ENCODE peak calls at places on chromosome 4, in six cellular contexts. T, D, Z, C, Y and L are unnamed samples.

GRCh38 chr4:69167300-69167699 is 47.2 kb downstream of the UGT2B11 start:
- DNase-seq in T (no peak), D (no peak), Z (no peak), C (no peak), Y (no peak), L (peak; percentile 16)

GRCh38 chr4:73080789-73081188 is 11.3 kb upstream of the COX18 start:
- DNase-seq in T (no peak), D (no peak), Z (peak; percentile 37), C (no peak), Y (no peak), L (no peak)

GRCh38 chr4:34649716-34650115 is 1594.6 kb downstream of the ARAP2 start:
- DNase-seq in T (no peak), D (no peak), Z (no peak), C (no peak), Y (no peak), L (no peak)

GRCh38 chr4:107736924-107737448 is 17.0 kb upstream of the PAPSS1 start:
- DNase-seq in T (peak; percentile 66), D (peak; percentile 69), Z (peak; percentile 45), C (peak; percentile 69), Y (no peak), L (peak; percentile 31)

GRCh38 chr4:4914965-4915845 is 55.7 kb downstream of the MSX1 start:
- DNase-seq in T (no peak), D (no peak), Z (no peak), C (no peak), Y (no peak), L (no peak)

GRCh38 chr4:6008092-6008551 is 10.1 kb downstream of the C4orf50 start:
- DNase-seq in T (peak; percentile 67), D (no peak), Z (no peak), C (peak; percentile 36), Y (no peak), L (peak; percentile 31)

GRCh38 chr4:138414202-138414601 is 172.1 kb upstream of the SLC7A11 start:
- DNase-seq in T (no peak), D (no peak), Z (no peak), C (no peak), Y (no peak), L (no peak)

GRCh38 chr4:99383833-99384392 is 31.4 kb upstream of the ADH1C start:
- DNase-seq in T (no peak), D (no peak), Z (no peak), C (no peak), Y (no peak), L (no peak)

GRCh38 chr4:137638934-137639333 is 106.6 kb upstream of the PCDH18 start:
- DNase-seq in T (no peak), D (no peak), Z (no peak), C (no peak), Y (no peak), L (no peak)

GRCh38 chr4:170243662-170244288 is 154.0 kb upstream of the AADAT start:
- DNase-seq in T (no peak), D (no peak), Z (no peak), C (no peak), Y (no peak), L (no peak)

GRCh38 chr4:28686618-28687017 is 1826.0 kb downstream of the STIM2 start:
- DNase-seq in T (peak; percentile 62), D (peak; percentile 8), Z (peak; percentile 19), C (peak; percentile 10), Y (no peak), L (peak; percentile 3)

GRCh38 chr4:2432991-2433530 is 14.3 kb downstream of the CFAP99 start:
- DNase-seq in T (no peak), D (no peak), Z (no peak), C (peak; percentile 64), Y (no peak), L (no peak)

DNA sequence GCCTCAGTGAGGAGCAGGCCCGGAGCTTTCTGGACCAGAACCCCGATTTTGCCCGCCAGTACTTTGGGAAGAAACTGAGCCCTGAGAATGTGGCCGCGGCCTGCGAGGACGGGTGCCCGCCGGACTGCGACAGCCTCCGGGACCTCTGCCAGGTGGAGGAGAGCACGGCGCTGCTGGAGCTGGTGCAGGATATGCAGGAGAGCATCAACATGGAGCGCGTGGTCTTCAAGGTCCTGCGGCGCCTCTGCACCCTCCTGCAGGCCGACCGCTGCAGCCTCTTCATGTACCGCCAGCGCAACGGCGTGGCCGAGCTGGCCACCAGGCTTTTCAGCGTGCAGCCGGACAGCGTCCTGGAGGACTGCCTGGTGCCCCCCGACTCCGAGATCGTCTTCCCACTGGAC is 258 bp downstream of the PDE6B start:
- DNase-seq in T (no peak), D (no peak), Z (no peak), C (no peak), Y (no peak), L (no peak)
- TF ChIP-seq CHD2 in T (no peak), D (no peak), Z (no peak), C (no peak), Y (no peak), L (no peak)

GRCh38 chr4:791866-792630 is 33.9 kb downstream of the CPLX1 start:
- DNase-seq in T (no peak), D (no peak), Z (no peak), C (peak; percentile 54), Y (no peak), L (no peak)
- TF ChIP-seq CHD2 in T (no peak), D (no peak), Z (no peak), C (no peak), Y (no peak), L (no peak)

GRCh38 chr4:185202984-185203379 is 818 bp downstream of the CFAP97 start:
- DNase-seq in T (no peak), D (no peak), Z (no peak), C (no peak), Y (no peak), L (no peak)

GRCh38 chr4:185203380-185204237 is at the start of gene CFAP97:
- DNase-seq in T (peak; percentile 68), D (peak; percentile 65), Z (peak; percentile 94), C (peak; percentile 85), Y (no peak), L (peak; percentile 73)

GRCh38 chr4:185205697-185206342 is 2.0 kb upstream of the CFAP97 start:
- DNase-seq in T (no peak), D (no peak), Z (no peak), C (no peak), Y (no peak), L (no peak)

GRCh38 chr4:185204238-185204910 is 574 bp upstream of the CFAP97 start:
- DNase-seq in T (no peak), D (no peak), Z (no peak), C (no peak), Y (no peak), L (no peak)

GRCh38 chr4:185201983-185202962 is 1.5 kb downstream of the CFAP97 start:
- DNase-seq in T (no peak), D (peak; percentile 94), Z (peak; percentile 76), C (peak; percentile 55), Y (no peak), L (no peak)
- TF ChIP-seq CHD2 in T (no peak), D (no peak), Z (no peak), C (no peak), Y (no peak), L (no peak)

GRCh38 chr4:173167793-173168395 is 717 bp upstream of the GALNT7 start:
- DNase-seq in T (no peak), D (no peak), Z (peak; percentile 63), C (peak; percentile 48), Y (no peak), L (peak; percentile 47)
- TF ChIP-seq CHD2 in T (no peak), D (no peak), Z (no peak), C (no peak), Y (no peak), L (no peak)

GRCh38 chr4:8589831-8590545 is 2.6 kb upstream of the CPZ start:
- DNase-seq in T (no peak), D (no peak), Z (peak; percentile 60), C (no peak), Y (no peak), L (no peak)
- TF ChIP-seq CHD2 in T (no peak), D (no peak), Z (no peak), C (no peak), Y (no peak), L (no peak)

DNA sequence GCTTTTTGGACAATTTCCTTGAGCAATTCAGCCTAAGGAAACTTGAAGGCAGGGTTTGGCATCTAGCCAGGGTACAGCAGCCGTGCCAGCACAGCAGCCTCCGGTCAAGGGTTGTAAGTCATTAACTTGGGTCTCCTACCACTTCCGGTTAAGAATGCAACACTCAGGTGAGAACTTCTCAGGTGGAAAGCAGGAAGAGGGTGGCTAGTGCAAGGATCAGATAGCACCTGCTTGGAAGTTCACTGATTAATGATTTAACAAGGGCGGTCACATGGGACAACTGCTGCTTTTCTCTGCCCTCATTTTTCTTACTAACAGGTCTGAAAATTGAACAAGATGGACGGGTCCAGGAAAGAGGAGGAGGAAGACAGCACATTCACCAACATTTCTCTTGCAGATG is 30.1 kb upstream of the SCOC start:
- DNase-seq in T (no peak), D (no peak), Z (no peak), C (no peak), Y (no peak), L (peak; percentile 59)
- TF ChIP-seq CHD2 in T (no peak), D (no peak), Z (no peak), C (no peak), Y (no peak), L (no peak)

GRCh38 chr4:128386761-128387599 is 99.4 kb upstream of the PGRMC2 start:
- DNase-seq in T (no peak), D (no peak), Z (peak; percentile 67), C (peak; percentile 36), Y (no peak), L (peak; percentile 90)

GRCh38 chr4:128385683-128386304 is 98.2 kb upstream of the PGRMC2 start:
- DNase-seq in T (no peak), D (peak; percentile 6), Z (no peak), C (no peak), Y (no peak), L (peak; percentile 21)

GRCh38 chr4:128388352-128388630 is 100.7 kb upstream of the PGRMC2 start:
- DNase-seq in T (no peak), D (no peak), Z (no peak), C (no peak), Y (no peak), L (peak; percentile 35)

GRCh38 chr4:128385199-128385598 is 97.6 kb upstream of the PGRMC2 start:
- DNase-seq in T (no peak), D (no peak), Z (no peak), C (no peak), Y (no peak), L (no peak)

GRCh38 chr4:128387600-128388351 is 100.2 kb upstream of the PGRMC2 start:
- DNase-seq in T (no peak), D (no peak), Z (no peak), C (no peak), Y (no peak), L (no peak)
- TF ChIP-seq CHD2 in T (no peak), D (no peak), Z (no peak), C (no peak), Y (no peak), L (no peak)

GRCh38 chr4:1408418-1408817 is 2.2 kb upstream of the NKX1-1 start:
- DNase-seq in T (peak; percentile 52), D (no peak), Z (peak; percentile 65), C (no peak), Y (no peak), L (no peak)
- TF ChIP-seq CHD2 in T (no peak), D (no peak), Z (no peak), C (no peak), Y (no peak), L (no peak)